ENCODE peak calls at places on chromosomes 12 and 14, in four cellular contexts. E is K562, L is GM12878, W is HepG2. Y is an unnamed sample.

GRCh38 chr12:80857311-80857710 is 80.4 kb downstream of the LIN7A start:
- DNase-seq in E (no peak), L (no peak), W (no peak), Y (no peak)

GRCh38 chr14:68466491-68466977 is 326.3 kb downstream of the ZFP36L1 start:
- DNase-seq in W (peak; percentile 63), E (no peak), L (no peak), Y (no peak)

GRCh38 chr12:54246011-54246641 is 33.8 kb downstream of the CBX5 start:
- DNase-seq in L (no peak), E (no peak), W (no peak), Y (no peak)

GRCh38 chr12:12018454-12018853 is 52.3 kb upstream of the BCL2L14 start:
- DNase-seq in E (no peak), W (no peak), L (no peak), Y (no peak)

GRCh38 chr12:69108024-69108423 is 131.3 kb upstream of the CPSF6 start:
- DNase-seq in W (no peak), E (no peak), L (no peak), Y (no peak)

GRCh38 chr14:90726656-90727055 is 89.6 kb downstream of the TTC7B start:
- DNase-seq in L (no peak), W (no peak), E (no peak), Y (peak; percentile 24)

GRCh38 chr12:52015393-52016081 is 8.8 kb downstream of the TAMALIN start:
- DNase-seq in E (no peak), L (no peak), W (no peak), Y (no peak)

GRCh38 chr12:85076688-85077430 is 40.7 kb downstream of the LRRIQ1 start:
- DNase-seq in L (no peak), E (no peak), W (peak; percentile 43), Y (no peak)

GRCh38 chr12:133010657-133011297 is 24.6 kb downstream of the ZNF26 start:
- DNase-seq in E (no peak), W (no peak), L (no peak), Y (no peak)

GRCh38 chr14:60514378-60515243 is 5.7 kb downstream of the SIX6 start:
- DNase-seq in E (peak; percentile 13), W (peak; percentile 41), L (no peak), Y (peak; percentile 81)

GRCh38 chr12:32034045-32034444 is 72.6 kb upstream of the BICD1 start:
- DNase-seq in L (no peak), E (no peak), W (no peak), Y (no peak)

GRCh38 chr12:57104292-57104910 is 6.8 kb downstream of the STAT6 start:
- DNase-seq in E (peak; percentile 4), L (no peak), W (no peak), Y (no peak)

GRCh38 chr12:111064154-111064553 is 143.8 kb upstream of the MYL2 start:
- DNase-seq in E (no peak), W (no peak), L (no peak), Y (no peak)

GRCh38 chr12:106648736-106649135 is 65.9 kb downstream of the RFX4 start:
- DNase-seq in W (no peak), E (no peak), L (no peak), Y (no peak)

GRCh38 chr14:68124885-68125731 is 305.5 kb downstream of the RAD51B start:
- DNase-seq in W (peak; percentile 20), E (no peak), L (no peak), Y (no peak)

GRCh38 chr12:49842519-49843352 is at the start of gene BCDIN3D:
- DNase-seq in W (peak; percentile 83), E (peak; percentile 91), L (peak; percentile 66), Y (peak; percentile 79)

GRCh38 chr12:103697912-103698751 is 111.1 kb downstream of the STAB2 start:
- DNase-seq in E (no peak), W (no peak), L (no peak), Y (no peak)

GRCh38 chr12:87509233-87509820 is 519.9 kb downstream of the C12orf50 start:
- DNase-seq in W (no peak), E (no peak), L (no peak), Y (no peak)

GRCh38 chr12:64665506-64665905 is 55.2 kb downstream of the RASSF3 start:
- DNase-seq in W (no peak), L (peak; percentile 62), E (no peak), Y (peak; percentile 69)

GRCh38 chr12:110037315-110037714 is 11.0 kb downstream of the C12orf76 start:
- DNase-seq in W (no peak), L (no peak), E (no peak), Y (no peak)

GRCh38 chr14:60565211-60565610 is 56.3 kb downstream of the SIX6 start:
- DNase-seq in W (no peak), E (no peak), L (no peak), Y (no peak)

GRCh38 chr12:131104464-131105350 is 151.0 kb downstream of the ADGRD1 start:
- DNase-seq in E (peak; percentile 85), L (no peak), W (peak; percentile 50), Y (peak; percentile 94)

GRCh38 chr14:26204362-26204953 is 393.4 kb downstream of the NOVA1 start:
- DNase-seq in L (no peak), E (no peak), W (no peak), Y (no peak)

GRCh38 chr14:96843137-96843536 is 46.0 kb downstream of the VRK1 start:
- DNase-seq in W (no peak), L (no peak), E (no peak), Y (no peak)

GRCh38 chr12:25734529-25735180 is 181.6 kb upstream of the LMNTD1 start:
- DNase-seq in L (no peak), W (no peak), E (no peak), Y (no peak)

GRCh38 chr12:129635003-129635685 is 268.7 kb downstream of the TMEM132D start:
- DNase-seq in L (no peak), E (no peak), W (no peak), Y (no peak)

GRCh38 chr12:3204716-3205617 is 127.8 kb downstream of the TSPAN9 start:
- DNase-seq in E (no peak), L (no peak), W (no peak), Y (no peak)

GRCh38 chr12:78864483-78865296 is at the start of gene SYT1:
- DNase-seq in L (no peak), E (no peak), W (no peak), Y (peak; percentile 89)

GRCh38 chr12:100493371-100494012 is 19.8 kb downstream of the NR1H4 start:
- DNase-seq in W (no peak), L (no peak), E (no peak), Y (no peak)

GRCh38 chr14:49984419-49984818 is 91.5 kb downstream of the ARF6 start:
- DNase-seq in E (no peak), L (no peak), W (no peak), Y (no peak)

GRCh38 chr14:55715889-55716288 is 135.9 kb downstream of the KTN1 start:
- DNase-seq in E (no peak), W (no peak), L (no peak), Y (no peak)

GRCh38 chr12:40921563-40922163 is 229.4 kb downstream of the CNTN1 start:
- DNase-seq in L (no peak), E (peak; percentile 14), W (peak; percentile 8), Y (no peak)

GRCh38 chr12:19431407-19432308 is 7.6 kb upstream of the AEBP2 start:
- DNase-seq in L (peak; percentile 30), E (no peak), W (no peak), Y (no peak)

GRCh38 chr12:6188954-6189353 is 11.2 kb upstream of the CD9 start:
- DNase-seq in E (no peak), L (no peak), W (no peak), Y (no peak)

GRCh38 chr12:62683724-62684501 is 217.3 kb downstream of the MON2 start:
- DNase-seq in E (no peak), L (no peak), W (no peak), Y (no peak)
- TF ChIP-seq CREM in E (no peak), L (no peak), W (no peak), Y (no peak)

DNA sequence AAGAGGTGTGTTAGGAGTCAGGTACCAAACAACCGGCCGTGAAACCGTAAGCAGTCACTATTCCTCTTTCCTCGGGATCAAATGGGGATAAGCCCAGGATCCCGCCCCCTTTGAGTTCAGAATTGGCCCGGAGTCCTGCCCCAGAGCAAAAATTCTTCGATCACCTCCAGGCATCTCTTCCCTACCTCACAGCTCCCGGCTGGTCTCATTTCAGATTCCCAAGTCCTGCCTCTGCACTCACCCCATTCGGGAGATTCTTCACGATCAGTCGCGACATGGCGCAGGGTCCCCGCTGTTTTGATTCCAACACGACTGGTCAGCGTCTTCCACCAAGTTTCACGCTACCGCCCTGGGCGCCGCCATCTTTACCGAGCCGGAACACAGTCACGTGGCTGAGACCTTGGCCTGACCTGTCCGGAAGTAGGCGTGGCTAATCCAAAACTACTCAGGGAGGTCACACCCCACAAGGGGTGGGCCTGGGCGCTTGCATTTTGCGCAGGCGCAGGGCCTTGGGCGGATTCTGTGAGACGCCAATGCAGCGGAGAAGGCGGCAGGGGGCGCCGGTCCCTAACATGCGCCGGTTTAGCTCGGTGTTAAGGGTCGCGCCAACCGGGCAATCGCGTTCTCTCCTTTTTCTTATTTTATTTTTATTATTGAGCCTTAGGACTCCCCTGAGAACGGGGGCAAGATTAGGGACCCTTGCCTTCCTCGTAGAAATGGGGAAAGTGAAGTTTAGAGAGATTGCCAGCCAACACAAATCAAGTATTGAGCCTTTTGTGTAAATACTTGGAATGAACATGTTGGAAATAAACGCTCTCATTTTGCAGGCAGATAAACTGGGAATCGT is at the start of gene RBM19:
- DNase-seq in L (peak; percentile 80), E (peak; percentile 99), W (peak; percentile 97), Y (peak; percentile 98)
- TF ChIP-seq ATF3 in L (peak; percentile 77), E (peak; percentile 21), W (no peak), Y (no peak)

DNA sequence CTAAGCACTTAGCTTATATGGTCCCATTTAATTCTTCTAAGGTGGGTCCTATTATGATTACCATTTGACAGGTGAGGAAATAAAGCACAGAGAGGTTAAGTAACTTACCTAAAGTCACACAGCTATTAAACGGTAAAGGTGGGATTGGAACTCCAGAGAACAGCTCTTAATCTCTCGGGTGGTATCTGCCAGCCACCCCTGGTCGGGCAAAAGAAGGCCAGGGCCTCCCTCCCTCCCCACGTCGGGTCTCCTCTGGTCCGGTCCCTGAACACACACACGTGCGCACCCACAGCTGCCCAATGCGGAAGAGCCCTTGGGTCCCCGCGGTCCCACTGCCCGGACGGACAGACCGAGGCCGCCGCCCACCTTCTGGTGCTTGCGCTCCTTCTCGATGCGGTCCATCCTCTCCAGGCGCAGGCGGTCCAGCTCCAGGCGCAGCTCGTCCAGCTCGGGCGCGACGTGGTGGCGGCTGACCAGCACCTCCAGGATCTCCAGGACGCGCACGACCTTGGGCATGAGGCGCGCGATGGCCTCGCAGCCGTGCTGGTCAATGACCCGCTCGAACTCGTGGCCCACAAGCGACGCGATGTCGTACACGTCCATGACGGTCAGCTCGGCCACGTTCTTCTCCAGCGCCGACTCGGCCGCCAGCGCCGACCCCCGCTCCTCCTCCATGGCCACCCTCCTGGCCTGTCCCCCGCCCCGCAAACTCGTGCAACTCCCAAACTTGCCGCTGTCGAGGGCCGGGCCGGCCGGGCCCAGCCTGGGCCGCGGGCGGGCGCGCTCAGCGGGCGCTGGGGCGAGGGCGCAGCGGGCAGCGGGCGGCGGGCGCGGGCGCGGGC is 490 bp downstream of the RILPL1 start:
- DNase-seq in E (peak; percentile 56), L (no peak), W (peak; percentile 27), Y (peak; percentile 71)
- TF ChIP-seq CREM in E (peak; percentile 48), L (no peak), W (no peak), Y (no peak)

DNA sequence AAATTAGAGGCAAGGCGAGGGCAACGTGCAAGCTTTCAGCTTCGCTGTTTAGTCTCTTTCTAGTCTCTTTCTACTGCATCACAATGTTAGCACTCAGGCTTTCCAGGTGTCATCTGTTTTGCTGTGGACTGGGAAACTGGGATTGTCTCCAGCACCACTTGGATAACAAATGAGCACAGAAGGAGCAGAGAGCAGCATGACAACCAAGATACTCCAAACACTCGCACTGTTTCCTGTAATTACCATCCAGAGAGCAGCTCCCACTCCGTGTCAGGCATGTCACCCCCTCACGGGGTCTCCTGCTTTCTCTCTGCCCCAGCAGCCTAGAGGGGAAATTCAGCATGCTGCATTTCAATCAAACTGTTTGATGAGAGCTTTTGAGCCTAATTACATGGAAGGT is 917.8 kb downstream of the DIO2 start:
- DNase-seq in W (no peak), E (no peak), L (no peak), Y (no peak)
- TF ChIP-seq ATF3 in W (no peak), E (no peak), L (no peak), Y (no peak)

Y was measured in WTC11.